ENCODE peak calls at places on chromosomes 6 and 20, in eight cellular contexts. O is Right ventricle myocardium inferior; W is activated CD8-positive, alpha-beta T cell treated with anti-CD3 and anti-CD28 coated beads for 36 hours; Z is activated naive CD8-positive, alpha-beta T cell treated with anti-CD3 and anti-CD28 coated beads, Interleukin-2, amount 50 U/mL, for 24 hours; V is Panc1; E is pancreas; R is T-cell; J is IMR-90. G is an unnamed sample.
A peak's percentile ranks its signal among the peaks of the same experiment; 100 is the strongest.

GRCh38 chr6:160092602-160093001 is 29.0 kb upstream of the SLC22A1 start:
- ATAC-seq in O (no peak), W (no peak), Z (no peak), V (no peak), E (no peak), R (no peak), J (no peak), G (no peak)

GRCh38 chr6:42366011-42366705 is 85.6 kb downstream of the TRERF1 start:
- ATAC-seq in O (no peak), W (no peak), Z (no peak), V (no peak), E (no peak), R (peak; percentile 21), J (no peak), G (no peak)

GRCh38 chr6:130470777-130471176 is 105.0 kb downstream of the TMEM200A start:
- ATAC-seq in O (no peak), W (no peak), Z (no peak), V (no peak), E (no peak), R (no peak), J (no peak), G (no peak)

GRCh38 chr6:25564953-25565352 is 87.1 kb upstream of the SCGN start:
- ATAC-seq in O (no peak), W (no peak), Z (no peak), V (no peak), E (no peak), R (no peak), J (no peak), G (no peak)

GRCh38 chr20:47181056-47181862 is 175.2 kb downstream of the ZMYND8 start:
- ATAC-seq in O (peak; percentile 42), W (peak; percentile 95), Z (peak; percentile 85), V (peak; percentile 89), E (no peak), R (no peak), J (peak; percentile 95), G (peak; percentile 94)

GRCh38 chr6:132190097-132190814 is 211.0 kb downstream of the MOXD1 start:
- ATAC-seq in O (no peak), W (no peak), Z (peak; percentile 65), V (no peak), E (no peak), R (no peak), J (peak; percentile 45), G (no peak)

GRCh38 chr6:26554669-26555504 is 16.7 kb downstream of the HMGN4 start:
- ATAC-seq in O (peak; percentile 24), W (peak; percentile 28), Z (peak; percentile 48), V (peak; percentile 33), E (peak; percentile 17), R (peak; percentile 55), J (peak; percentile 24), G (no peak)

GRCh38 chr6:17032595-17033591 is 69.0 kb upstream of the STMND1 start:
- ATAC-seq in O (peak; percentile 36), W (no peak), Z (no peak), V (no peak), E (peak; percentile 91), R (no peak), J (peak; percentile 78), G (peak; percentile 68)

GRCh38 chr6:39184906-39185580 is 44.2 kb downstream of the KCNK5 start:
- ATAC-seq in O (no peak), W (peak; percentile 27), Z (peak; percentile 41), V (no peak), E (peak; percentile 14), R (no peak), J (no peak), G (peak; percentile 88)

GRCh38 chr6:163520956-163521355 is 106.4 kb downstream of the QKI start:
- ATAC-seq in O (no peak), W (no peak), Z (no peak), V (no peak), E (no peak), R (no peak), J (no peak), G (no peak)

GRCh38 chr6:163935158-163935762 is 520.7 kb downstream of the QKI start:
- ATAC-seq in O (no peak), W (no peak), Z (no peak), V (no peak), E (no peak), R (no peak), J (peak; percentile 44), G (no peak)

GRCh38 chr6:27230758-27231111 is 16.8 kb upstream of the PRSS16 start:
- ATAC-seq in O (no peak), W (no peak), Z (no peak), V (peak; percentile 68), E (no peak), R (no peak), J (no peak), G (no peak)

GRCh38 chr6:85390775-85391174 is 59.1 kb upstream of the NT5E start:
- ATAC-seq in O (no peak), W (no peak), Z (no peak), V (no peak), E (no peak), R (no peak), J (peak; percentile 83), G (no peak)

GRCh38 chr6:139638179-139638872 is 263.9 kb upstream of the CITED2 start:
- ATAC-seq in O (no peak), W (no peak), Z (no peak), V (no peak), E (no peak), R (no peak), J (no peak), G (no peak)

GRCh38 chr6:4253604-4254211 is 118.3 kb upstream of the ECI2 start:
- ATAC-seq in O (peak; percentile 48), W (no peak), Z (no peak), V (no peak), E (peak; percentile 48), R (no peak), J (peak; percentile 94), G (peak; percentile 71)

GRCh38 chr6:10355115-10355702 is 59.7 kb downstream of the TFAP2A start:
- ATAC-seq in O (no peak), W (no peak), Z (no peak), V (peak; percentile 87), E (no peak), R (no peak), J (no peak), G (peak; percentile 77)

GRCh38 chr6:49513153-49513989 is 13.6 kb downstream of the GLYATL3 start:
- ATAC-seq in O (no peak), W (no peak), Z (no peak), V (no peak), E (peak; percentile 28), R (no peak), J (no peak), G (no peak)

GRCh38 chr6:163709693-163710092 is 295.2 kb downstream of the QKI start:
- ATAC-seq in O (peak; percentile 11), W (no peak), Z (no peak), V (no peak), E (no peak), R (no peak), J (no peak), G (no peak)

G was measured in esophagus mucosa.